ENCODE peak calls at places on chromosomes 4 and X, in eight cellular contexts. One of them, this sample, is unnamed.

GRCh38 chr4:53925050-53925605 is 139.3 kb downstream of the CHIC2 start:
- DNase-seq in neuronal stem cell: no peak
- DNase-seq in IMR-90: no peak
- DNase-seq in adipocyte: no peak
- DNase-seq in MM.1S: no peak
- DNase-seq in PC-3: peak; percentile 58
- DNase-seq in H1: no peak
- DNase-seq in colonic mucosa: no peak
- DNase-seq in this sample: peak; percentile 61

GRCh38 chr4:25452081-25452480 is 75.0 kb downstream of the ANAPC4 start:
- DNase-seq in neuronal stem cell: no peak
- DNase-seq in H1: no peak
- DNase-seq in MM.1S: no peak
- DNase-seq in adipocyte: no peak
- DNase-seq in IMR-90: no peak
- DNase-seq in PC-3: no peak
- DNase-seq in colonic mucosa: no peak
- DNase-seq in this sample: no peak

GRCh38 chr4:139528377-139529005 is 27.5 kb downstream of the SETD7 start:
- DNase-seq in colonic mucosa: peak; percentile 29
- DNase-seq in H1: no peak
- DNase-seq in PC-3: no peak
- DNase-seq in IMR-90: peak; percentile 96
- DNase-seq in adipocyte: peak; percentile 81
- DNase-seq in MM.1S: no peak
- DNase-seq in neuronal stem cell: no peak
- DNase-seq in this sample: peak; percentile 87

GRCh38 chrX:16212436-16212835 is 45.2 kb downstream of the MAGEB17 start:
- DNase-seq in PC-3: peak; percentile 42
- DNase-seq in MM.1S: no peak
- DNase-seq in colonic mucosa: no peak
- DNase-seq in IMR-90: peak; percentile 34
- DNase-seq in neuronal stem cell: no peak
- DNase-seq in adipocyte: peak; percentile 47
- DNase-seq in H1: no peak
- DNase-seq in this sample: no peak

GRCh38 chrX:117538441-117539418 is 577.9 kb downstream of the KLHL13 start:
- DNase-seq in H1: no peak
- DNase-seq in colonic mucosa: no peak
- DNase-seq in MM.1S: no peak
- DNase-seq in PC-3: no peak
- DNase-seq in neuronal stem cell: peak; percentile 2
- DNase-seq in IMR-90: no peak
- DNase-seq in adipocyte: no peak
- DNase-seq in this sample: no peak

GRCh38 chr4:76614589-76614988 is 179.6 kb downstream of the SHROOM3 start:
- DNase-seq in colonic mucosa: no peak
- DNase-seq in MM.1S: no peak
- DNase-seq in H1: no peak
- DNase-seq in adipocyte: peak; percentile 80
- DNase-seq in neuronal stem cell: no peak
- DNase-seq in PC-3: no peak
- DNase-seq in IMR-90: peak; percentile 83
- DNase-seq in this sample: no peak

GRCh38 chr4:154045086-154045485 is 256.2 kb upstream of the SFRP2 start:
- DNase-seq in H1: no peak
- DNase-seq in colonic mucosa: no peak
- DNase-seq in PC-3: no peak
- DNase-seq in neuronal stem cell: no peak
- DNase-seq in IMR-90: no peak
- DNase-seq in adipocyte: peak; percentile 56
- DNase-seq in MM.1S: no peak
- DNase-seq in this sample: no peak

GRCh38 chr4:26150948-26151347 is 169.9 kb upstream of the RBPJ start:
- DNase-seq in colonic mucosa: no peak
- DNase-seq in MM.1S: no peak
- DNase-seq in H1: no peak
- DNase-seq in PC-3: peak; percentile 72
- DNase-seq in neuronal stem cell: no peak
- DNase-seq in IMR-90: peak; percentile 79
- DNase-seq in adipocyte: peak; percentile 25
- DNase-seq in this sample: peak; percentile 5

GRCh38 chrX:4710618-4711433 is 997.4 kb upstream of the PRKX start:
- DNase-seq in IMR-90: no peak
- DNase-seq in MM.1S: no peak
- DNase-seq in colonic mucosa: no peak
- DNase-seq in PC-3: no peak
- DNase-seq in neuronal stem cell: no peak
- DNase-seq in H1: no peak
- DNase-seq in adipocyte: no peak
- DNase-seq in this sample: peak; percentile 80

GRCh38 chrX:123731258-123731986 is 1.4 kb downstream of the THOC2 start:
- DNase-seq in adipocyte: peak; percentile 55
- DNase-seq in IMR-90: peak; percentile 15
- DNase-seq in H1: no peak
- DNase-seq in colonic mucosa: peak; percentile 23
- DNase-seq in MM.1S: no peak
- DNase-seq in PC-3: peak; percentile 24
- DNase-seq in neuronal stem cell: no peak
- DNase-seq in this sample: no peak

GRCh38 chrX:54044877-54045328 is 630 bp upstream of the PHF8 start:
- DNase-seq in adipocyte: no peak
- DNase-seq in MM.1S: no peak
- DNase-seq in H1: no peak
- DNase-seq in IMR-90: no peak
- DNase-seq in PC-3: peak; percentile 6
- DNase-seq in neuronal stem cell: no peak
- DNase-seq in colonic mucosa: no peak
- DNase-seq in this sample: no peak

GRCh38 chrX:54044126-54044876 is at the start of gene PHF8:
- DNase-seq in IMR-90: peak; percentile 92
- DNase-seq in neuronal stem cell: peak; percentile 92
- DNase-seq in H1: peak; percentile 86
- DNase-seq in PC-3: peak; percentile 96
- DNase-seq in MM.1S: peak; percentile 93
- DNase-seq in colonic mucosa: peak; percentile 94
- DNase-seq in adipocyte: peak; percentile 92
- DNase-seq in this sample: peak; percentile 94

GRCh38 chrX:54043696-54044125 is 562 bp downstream of the PHF8 start:
- DNase-seq in MM.1S: peak; percentile 41
- DNase-seq in H1: no peak
- DNase-seq in neuronal stem cell: no peak
- DNase-seq in IMR-90: peak; percentile 10
- DNase-seq in adipocyte: peak; percentile 58
- DNase-seq in colonic mucosa: peak; percentile 36
- DNase-seq in PC-3: peak; percentile 33
- DNase-seq in this sample: peak; percentile 38

GRCh38 chrX:54043084-54043483 is 1.2 kb downstream of the PHF8 start:
- DNase-seq in colonic mucosa: no peak
- DNase-seq in IMR-90: no peak
- DNase-seq in neuronal stem cell: peak; percentile 2
- DNase-seq in PC-3: peak; percentile 2
- DNase-seq in MM.1S: no peak
- DNase-seq in H1: no peak
- DNase-seq in adipocyte: peak; percentile 19
- DNase-seq in this sample: no peak

DNA sequence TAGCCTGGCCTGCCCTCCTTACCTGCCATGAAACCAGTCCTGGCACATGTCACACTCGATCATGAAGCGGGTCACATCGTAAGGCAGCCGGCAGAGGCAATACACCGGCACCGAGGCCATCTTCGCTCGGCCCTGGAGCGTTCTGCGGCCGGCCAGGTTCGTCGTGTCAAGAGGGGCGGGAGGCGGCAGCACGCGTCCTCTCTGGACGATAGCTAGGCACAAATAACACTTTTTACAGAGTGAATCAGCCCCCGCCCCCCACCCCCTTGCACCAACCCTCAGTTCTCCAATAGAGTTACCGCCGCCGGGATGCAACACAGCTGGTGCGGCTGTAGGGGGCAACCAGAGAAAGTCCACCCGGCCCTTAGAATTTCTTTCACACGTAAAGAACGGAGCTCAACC is 1.7 kb downstream of the PHF8 start:
- DNase-seq in H1: no peak
- DNase-seq in IMR-90: peak; percentile 63
- DNase-seq in PC-3: peak; percentile 67
- DNase-seq in MM.1S: peak; percentile 51
- DNase-seq in colonic mucosa: peak; percentile 26
- DNase-seq in neuronal stem cell: peak; percentile 33
- DNase-seq in adipocyte: peak; percentile 79
- DNase-seq in this sample: peak; percentile 36
- H3K9ac ChIP-seq in H1: peak overlapping the region; percentile 54
- H3K9ac ChIP-seq in IMR-90: peak overlapping the region; percentile 91
- H3K9ac ChIP-seq in PC-3: peak overlapping the region; percentile 97
- H3K9ac ChIP-seq in MM.1S: peak overlapping the region; percentile 91
- H3K9ac ChIP-seq in colonic mucosa: peak overlapping the region; percentile 47
- H3K9ac ChIP-seq in neuronal stem cell: peak overlapping the region; percentile 81
- H3K9ac ChIP-seq in adipocyte: peak overlapping the region; percentile 58
- H3K9ac ChIP-seq in this sample: no peak overlapping the region

DNA sequence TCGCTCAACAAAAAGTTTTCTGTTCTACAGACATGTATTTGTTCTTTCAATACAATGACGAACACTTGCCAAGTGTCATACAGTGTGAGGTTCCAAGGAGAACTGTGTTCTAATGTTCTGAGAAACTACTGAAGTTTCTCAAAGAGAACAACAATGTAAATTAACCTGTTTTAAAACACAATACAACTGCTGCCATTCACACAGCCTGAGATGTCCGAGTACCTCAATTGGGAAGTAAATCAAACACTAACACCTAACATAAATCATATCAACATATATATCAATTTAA is 35.3 kb downstream of the APBB2 start:
- DNase-seq in colonic mucosa: no peak
- DNase-seq in neuronal stem cell: no peak
- DNase-seq in MM.1S: no peak
- DNase-seq in adipocyte: no peak
- DNase-seq in H1: no peak
- DNase-seq in IMR-90: no peak
- DNase-seq in PC-3: no peak
- DNase-seq in this sample: no peak
- H3K9ac ChIP-seq in colonic mucosa: no peak overlapping the region
- H3K9ac ChIP-seq in neuronal stem cell: no peak overlapping the region
- H3K9ac ChIP-seq in MM.1S: no peak overlapping the region
- H3K9ac ChIP-seq in adipocyte: peak overlapping the region; percentile 44
- H3K9ac ChIP-seq in H1: no peak overlapping the region
- H3K9ac ChIP-seq in IMR-90: no peak overlapping the region
- H3K9ac ChIP-seq in PC-3: no peak overlapping the region
- H3K9ac ChIP-seq in this sample: no peak overlapping the region

GRCh38 chr4:23163649-23164436 is 471.1 kb downstream of the GBA3 start:
- DNase-seq in H1: no peak
- DNase-seq in PC-3: peak; percentile 77
- DNase-seq in MM.1S: no peak
- DNase-seq in IMR-90: peak; percentile 10
- DNase-seq in adipocyte: no peak
- DNase-seq in colonic mucosa: no peak
- DNase-seq in neuronal stem cell: peak; percentile 12
- DNase-seq in this sample: peak; percentile 8

GRCh38 chr4:23162275-23162674 is 469.5 kb downstream of the GBA3 start:
- DNase-seq in MM.1S: no peak
- DNase-seq in IMR-90: no peak
- DNase-seq in neuronal stem cell: no peak
- DNase-seq in H1: no peak
- DNase-seq in PC-3: no peak
- DNase-seq in colonic mucosa: no peak
- DNase-seq in adipocyte: no peak
- DNase-seq in this sample: no peak

GRCh38 chr4:23161787-23162186 is 469.1 kb downstream of the GBA3 start:
- DNase-seq in neuronal stem cell: peak; percentile 72
- DNase-seq in MM.1S: no peak
- DNase-seq in PC-3: no peak
- DNase-seq in colonic mucosa: no peak
- DNase-seq in H1: peak; percentile 38
- DNase-seq in IMR-90: no peak
- DNase-seq in adipocyte: no peak
- DNase-seq in this sample: no peak

GRCh38 chr4:23166919-23167318 is 474.2 kb downstream of the GBA3 start:
- DNase-seq in H1: no peak
- DNase-seq in PC-3: no peak
- DNase-seq in neuronal stem cell: no peak
- DNase-seq in IMR-90: no peak
- DNase-seq in adipocyte: no peak
- DNase-seq in MM.1S: no peak
- DNase-seq in colonic mucosa: no peak
- DNase-seq in this sample: no peak

GRCh38 chr4:23165669-23166068 is 472.9 kb downstream of the GBA3 start:
- DNase-seq in neuronal stem cell: no peak
- DNase-seq in IMR-90: no peak
- DNase-seq in MM.1S: no peak
- DNase-seq in colonic mucosa: no peak
- DNase-seq in PC-3: no peak
- DNase-seq in adipocyte: no peak
- DNase-seq in H1: no peak
- DNase-seq in this sample: no peak
- H3K9ac ChIP-seq in neuronal stem cell: no peak overlapping the region
- H3K9ac ChIP-seq in IMR-90: no peak overlapping the region
- H3K9ac ChIP-seq in MM.1S: no peak overlapping the region
- H3K9ac ChIP-seq in colonic mucosa: no peak overlapping the region
- H3K9ac ChIP-seq in PC-3: no peak overlapping the region
- H3K9ac ChIP-seq in adipocyte: no peak overlapping the region
- H3K9ac ChIP-seq in H1: no peak overlapping the region
- H3K9ac ChIP-seq in this sample: no peak overlapping the region

GRCh38 chrX:101080326-101080725 is 1.6 kb downstream of the TMEM35A start:
- DNase-seq in H1: no peak
- DNase-seq in neuronal stem cell: no peak
- DNase-seq in MM.1S: no peak
- DNase-seq in colonic mucosa: no peak
- DNase-seq in adipocyte: no peak
- DNase-seq in IMR-90: no peak
- DNase-seq in PC-3: no peak
- DNase-seq in this sample: no peak

GRCh38 chrX:101078716-101079115 is at the start of gene TMEM35A:
- DNase-seq in colonic mucosa: peak; percentile 21
- DNase-seq in adipocyte: peak; percentile 44
- DNase-seq in MM.1S: no peak
- DNase-seq in IMR-90: peak; percentile 51
- DNase-seq in PC-3: no peak
- DNase-seq in H1: no peak
- DNase-seq in neuronal stem cell: no peak
- DNase-seq in this sample: no peak

GRCh38 chrX:101081257-101081656 is 2.6 kb downstream of the TMEM35A start:
- DNase-seq in neuronal stem cell: no peak
- DNase-seq in adipocyte: no peak
- DNase-seq in IMR-90: no peak
- DNase-seq in PC-3: no peak
- DNase-seq in colonic mucosa: no peak
- DNase-seq in MM.1S: no peak
- DNase-seq in H1: no peak
- DNase-seq in this sample: no peak

GRCh38 chrX:101079736-101080135 is 1.1 kb downstream of the TMEM35A start:
- DNase-seq in neuronal stem cell: no peak
- DNase-seq in colonic mucosa: no peak
- DNase-seq in IMR-90: no peak
- DNase-seq in H1: no peak
- DNase-seq in MM.1S: no peak
- DNase-seq in PC-3: no peak
- DNase-seq in adipocyte: no peak
- DNase-seq in this sample: no peak

DNA sequence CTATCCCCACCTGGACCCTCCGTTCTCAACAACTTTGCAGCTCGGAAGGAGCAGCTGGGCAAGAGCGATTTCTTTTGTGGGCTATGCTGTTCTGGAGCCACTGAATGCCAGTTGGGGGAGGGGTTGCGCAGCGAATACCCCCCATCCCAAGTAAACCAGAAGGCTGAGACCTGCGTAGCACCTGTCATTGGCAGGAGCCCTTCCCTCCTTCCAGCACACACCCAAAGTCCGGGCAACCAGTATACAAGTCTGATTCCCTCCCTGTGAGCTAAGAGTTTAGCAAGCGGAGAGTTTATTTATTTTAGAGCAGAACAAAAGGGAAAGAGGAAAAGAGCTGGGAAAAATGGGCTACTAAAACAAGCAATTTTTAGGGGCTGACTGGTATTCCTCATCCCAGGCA is 544 bp downstream of the TMEM35A start:
- DNase-seq in IMR-90: peak; percentile 32
- DNase-seq in adipocyte: peak; percentile 15
- DNase-seq in neuronal stem cell: no peak
- DNase-seq in MM.1S: no peak
- DNase-seq in colonic mucosa: peak; percentile 22
- DNase-seq in H1: no peak
- DNase-seq in PC-3: no peak
- DNase-seq in this sample: no peak
- H3K9ac ChIP-seq in IMR-90: peak overlapping the region; percentile 56
- H3K9ac ChIP-seq in adipocyte: no peak overlapping the region
- H3K9ac ChIP-seq in neuronal stem cell: peak overlapping the region; percentile 30
- H3K9ac ChIP-seq in MM.1S: no peak overlapping the region
- H3K9ac ChIP-seq in colonic mucosa: no peak overlapping the region
- H3K9ac ChIP-seq in H1: no peak overlapping the region
- H3K9ac ChIP-seq in PC-3: no peak overlapping the region
- H3K9ac ChIP-seq in this sample: no peak overlapping the region